ENCODE peak calls at places on chromosomes 2 and 18, in eight cellular contexts. E is CD4-positive, alpha-beta T cell; N is WERI-Rb-1; O is activated CD8-positive, alpha-beta T cell treated with anti-CD3 and anti-CD28 coated beads for 36 hours; H is fibroblast of the aortic adventitia; S is astrocyte; W is AG10803; Z is tibial artery. U is an unnamed sample.

GRCh38 chr2:49860834-49861233 is 706.5 kb upstream of the FSHR start:
- DNase-seq in H (no peak), S (no peak), O (no peak), Z (no peak), E (no peak), N (no peak), W (no peak), U (no peak)

GRCh38 chr2:60439219-60439974 is 114.1 kb downstream of the BCL11A start:
- DNase-seq in S (no peak), E (no peak), Z (peak; percentile 56), H (no peak), W (no peak), O (no peak), N (peak; percentile 64), U (no peak)

GRCh38 chr18:45825258-45825744 is at the start of gene SIGLEC15:
- DNase-seq in N (no peak), S (no peak), W (no peak), Z (no peak), O (no peak), E (no peak), H (no peak), U (peak; percentile 76)

GRCh38 chr2:63192889-63193778 is 142.5 kb downstream of the OTX1 start:
- DNase-seq in E (no peak), W (no peak), N (no peak), O (no peak), H (no peak), Z (no peak), S (no peak), U (no peak)

GRCh38 chr18:9683418-9684396 is 24.4 kb upstream of the RAB31 start:
- DNase-seq in E (no peak), N (no peak), Z (peak; percentile 67), H (peak; percentile 86), W (peak; percentile 87), O (no peak), S (peak; percentile 63), U (no peak)

GRCh38 chr2:170258382-170258781 is 80.4 kb downstream of the MYO3B start:
- DNase-seq in W (no peak), S (no peak), H (no peak), O (no peak), Z (no peak), N (no peak), E (no peak), U (no peak)

GRCh38 chr2:182456784-182457183 is 29.9 kb upstream of the PDE1A start:
- DNase-seq in W (peak; percentile 50), Z (no peak), S (peak; percentile 74), H (peak; percentile 37), N (no peak), O (no peak), E (no peak), U (no peak)

GRCh38 chr2:75595541-75596395 is 35.0 kb upstream of the EVA1A start:
- DNase-seq in H (peak; percentile 92), W (peak; percentile 87), E (no peak), O (no peak), Z (no peak), N (no peak), S (peak; percentile 96), U (no peak)

GRCh38 chr2:230975927-230976326 is 20.0 kb upstream of the SPATA3 start:
- DNase-seq in S (no peak), E (no peak), H (no peak), N (no peak), W (no peak), O (no peak), Z (no peak), U (no peak)

GRCh38 chr2:16038586-16038985 is 98.2 kb downstream of the MYCN start:
- DNase-seq in N (peak; percentile 46), H (no peak), E (no peak), Z (no peak), W (no peak), O (no peak), S (no peak), U (no peak)

GRCh38 chr2:233142355-233142897 is 82.3 kb downstream of the INPP5D start:
- DNase-seq in S (no peak), E (no peak), H (no peak), N (no peak), W (no peak), Z (no peak), O (peak; percentile 61), U (no peak)

GRCh38 chr2:98912957-98913915 is 22.8 kb downstream of the CRACDL start:
- DNase-seq in W (no peak), O (no peak), S (peak; percentile 76), H (no peak), N (no peak), Z (no peak), E (no peak), U (peak; percentile 75)

GRCh38 chr2:3956892-3957291 is 253.5 kb downstream of the DCDC2C start:
- DNase-seq in W (no peak), N (no peak), O (no peak), S (no peak), H (no peak), Z (no peak), E (no peak), U (no peak)

GRCh38 chr2:127449439-127449838 is 31.2 kb downstream of the PROC start:
- DNase-seq in O (no peak), N (no peak), S (no peak), H (no peak), E (no peak), Z (no peak), W (no peak), U (peak; percentile 59)

GRCh38 chr18:62678847-62679535 is 36.4 kb upstream of the PHLPP1 start:
- DNase-seq in O (no peak), H (no peak), Z (no peak), E (no peak), W (no peak), N (peak; percentile 88), S (no peak), U (no peak)

GRCh38 chr2:233708942-233709341 is 3.8 kb upstream of the UGT1A5 start:
- DNase-seq in Z (no peak), W (no peak), E (no peak), N (no peak), O (no peak), H (no peak), S (no peak), U (no peak)

GRCh38 chr2:23493849-23494248 is 108.9 kb downstream of the KLHL29 start:
- DNase-seq in E (no peak), O (no peak), H (no peak), S (no peak), W (no peak), N (no peak), Z (no peak), U (no peak)

GRCh38 chr2:62297642-62298010 is 101.7 kb downstream of the B3GNT2 start:
- DNase-seq in Z (no peak), O (no peak), H (no peak), E (no peak), N (no peak), S (no peak), W (no peak), U (no peak)

GRCh38 chr2:42099431-42100173 is 51.8 kb downstream of the PKDCC start:
- DNase-seq in H (no peak), Z (no peak), E (no peak), O (no peak), S (no peak), W (no peak), N (no peak), U (no peak)

GRCh38 chr2:68365087-68365486 is at the start of gene PLEK:
- DNase-seq in N (no peak), E (no peak), O (peak; percentile 25), H (no peak), Z (peak; percentile 65), W (no peak), S (no peak), U (no peak)

GRCh38 chr2:236794074-236794473 is 224.4 kb downstream of the ACKR3 start:
- DNase-seq in H (peak; percentile 21), W (peak; percentile 84), N (no peak), E (no peak), O (no peak), S (no peak), Z (no peak), U (no peak)

DNA sequence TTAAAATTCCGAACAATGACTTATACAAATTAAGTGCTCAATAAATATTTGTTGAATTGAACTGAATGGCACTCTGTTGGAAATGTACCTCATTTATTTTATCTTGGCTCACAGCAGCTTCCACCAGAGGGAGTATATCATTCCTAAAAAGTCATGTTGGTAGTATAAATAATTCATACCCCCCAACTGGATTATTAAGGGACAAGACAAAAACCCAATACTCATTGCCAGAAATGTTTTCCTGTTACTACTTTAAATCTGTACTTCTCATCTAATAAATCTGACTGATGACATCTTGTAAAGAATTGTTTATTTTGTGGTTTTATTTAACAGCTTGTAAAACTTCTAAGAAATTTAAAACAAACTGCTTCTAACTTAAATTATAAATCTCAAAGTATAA is 163.9 kb downstream of the CDH2 start:
- DNase-seq in Z (no peak), W (peak; percentile 34), S (no peak), N (no peak), O (no peak), E (no peak), H (peak; percentile 56), U (no peak)
- TF ChIP-seq CTCF in Z (no peak), W (peak; percentile 66), S (peak; percentile 46), N (no peak), O (no peak), E (no peak), H (peak; percentile 60), U (peak; percentile 67)

DNA sequence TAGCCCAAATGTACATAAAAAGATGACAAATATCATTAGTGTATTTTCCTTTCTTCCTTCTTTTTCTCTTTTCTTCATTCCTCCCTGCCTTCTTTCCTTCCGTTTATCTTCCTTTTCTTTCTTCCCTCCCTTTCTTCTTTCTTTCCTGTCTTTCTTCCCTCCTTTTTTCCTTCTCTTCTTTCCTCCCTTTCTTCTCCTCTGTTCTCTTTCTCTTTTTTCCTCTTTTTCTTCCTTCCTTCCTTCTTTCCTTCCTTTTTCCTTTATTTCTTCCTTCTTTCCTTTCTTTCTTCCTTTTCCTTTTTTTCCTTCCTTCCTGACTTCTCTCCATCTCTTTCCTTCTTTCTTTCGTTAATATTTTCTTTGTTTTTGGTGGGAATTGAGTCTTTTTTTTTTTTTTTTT is 256.9 kb upstream of the CNTNAP5 start:
- DNase-seq in H (no peak), E (no peak), N (no peak), O (no peak), S (no peak), W (no peak), Z (no peak), U (no peak)
- TF ChIP-seq CTCF in H (no peak), E (no peak), N (no peak), O (no peak), S (no peak), W (no peak), Z (no peak), U (no peak)

GRCh38 chr18:11851156-11852047 is at the start of gene CHMP1B:
- DNase-seq in O (peak; percentile 99), H (peak; percentile 98), N (peak; percentile 95), W (peak; percentile 96), E (peak; percentile 97), S (peak; percentile 96), Z (peak; percentile 98), U (peak; percentile 98)
- TF ChIP-seq CTCF in O (no peak), H (no peak), N (no peak), W (no peak), E (no peak), S (no peak), Z (no peak), U (no peak)

DNA sequence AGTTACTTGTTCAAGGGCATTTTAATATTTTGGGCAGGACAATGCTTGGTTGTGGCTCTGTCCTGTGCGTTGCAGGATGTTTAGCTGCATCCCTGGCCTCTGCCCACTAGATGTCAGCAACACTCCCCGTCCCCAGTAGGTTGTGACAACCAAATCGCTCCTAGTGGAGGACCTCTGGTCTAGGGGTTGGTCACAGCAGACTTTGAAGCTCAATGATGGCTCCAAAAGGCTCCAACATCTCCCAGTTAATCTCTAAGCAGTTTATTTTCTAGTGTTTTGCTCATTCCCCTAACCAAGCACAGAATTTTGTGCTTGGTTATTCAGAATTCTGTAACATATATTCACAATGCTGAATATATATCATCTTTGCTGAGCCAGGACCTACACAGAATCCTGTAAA is 67.0 kb downstream of the CHRNA1 start:
- DNase-seq in Z (peak; percentile 44), S (peak; percentile 22), E (peak; percentile 52), H (peak; percentile 52), N (peak; percentile 66), W (peak; percentile 59), O (peak; percentile 80), U (no peak)
- TF ChIP-seq CTCF in Z (peak; percentile 74), S (peak; percentile 94), E (peak; percentile 86), H (peak; percentile 98), N (peak; percentile 91), W (peak; percentile 97), O (peak; percentile 90), U (peak; percentile 86)